ENCODE peak calls at places on chromosome 14, in ten cellular contexts. One of them, this sample, is unnamed.

GRCh38 chr14:41642402-41643195 is 35.9 kb downstream of the LRFN5 start:
- DNase-seq in stimulated activated CD4-positive, alpha-beta T cell treated with anti-CD3 and anti-CD28 coated beads, Interleukin-1b, Interleukin-23, amount 100 ng/mL, for 24 hours: no peak
- DNase-seq in Calu3: no peak
- DNase-seq in HCEC 1CT: no peak
- DNase-seq in effector CD4-positive, alpha-beta T cell: no peak
- DNase-seq in small intestine: no peak
- DNase-seq in lower lobe of right lung: no peak
- DNase-seq in NCI-H1105 treated with DMSO at 0.1 percent for 48 hours: peak; percentile 35
- DNase-seq in EH: no peak
- DNase-seq in activated naive CD4-positive, alpha-beta T cell: no peak
- DNase-seq in this sample: peak; percentile 72

GRCh38 chr14:72608391-72609204 is 285.3 kb downstream of the DPF3 start:
- DNase-seq in NCI-H1105 treated with DMSO at 0.1 percent for 48 hours: no peak
- DNase-seq in Calu3: no peak
- DNase-seq in EH: peak; percentile 97
- DNase-seq in activated naive CD4-positive, alpha-beta T cell: no peak
- DNase-seq in stimulated activated CD4-positive, alpha-beta T cell treated with anti-CD3 and anti-CD28 coated beads, Interleukin-1b, Interleukin-23, amount 100 ng/mL, for 24 hours: no peak
- DNase-seq in small intestine: no peak
- DNase-seq in lower lobe of right lung: no peak
- DNase-seq in HCEC 1CT: peak; percentile 95
- DNase-seq in effector CD4-positive, alpha-beta T cell: no peak
- DNase-seq in this sample: no peak

GRCh38 chr14:72292689-72293024 is 360.4 kb downstream of the RGS6 start:
- DNase-seq in stimulated activated CD4-positive, alpha-beta T cell treated with anti-CD3 and anti-CD28 coated beads, Interleukin-1b, Interleukin-23, amount 100 ng/mL, for 24 hours: no peak
- DNase-seq in Calu3: no peak
- DNase-seq in HCEC 1CT: no peak
- DNase-seq in NCI-H1105 treated with DMSO at 0.1 percent for 48 hours: no peak
- DNase-seq in effector CD4-positive, alpha-beta T cell: no peak
- DNase-seq in EH: no peak
- DNase-seq in lower lobe of right lung: no peak
- DNase-seq in activated naive CD4-positive, alpha-beta T cell: no peak
- DNase-seq in small intestine: no peak
- DNase-seq in this sample: no peak

GRCh38 chr14:26415618-26416123 is 182.2 kb downstream of the NOVA1 start:
- DNase-seq in stimulated activated CD4-positive, alpha-beta T cell treated with anti-CD3 and anti-CD28 coated beads, Interleukin-1b, Interleukin-23, amount 100 ng/mL, for 24 hours: no peak
- DNase-seq in small intestine: no peak
- DNase-seq in NCI-H1105 treated with DMSO at 0.1 percent for 48 hours: no peak
- DNase-seq in lower lobe of right lung: no peak
- DNase-seq in HCEC 1CT: peak; percentile 12
- DNase-seq in effector CD4-positive, alpha-beta T cell: no peak
- DNase-seq in activated naive CD4-positive, alpha-beta T cell: no peak
- DNase-seq in EH: no peak
- DNase-seq in Calu3: no peak
- DNase-seq in this sample: no peak

GRCh38 chr14:104816678-104816945 is 15.7 kb downstream of the ZBTB42 start:
- DNase-seq in activated naive CD4-positive, alpha-beta T cell: no peak
- DNase-seq in NCI-H1105 treated with DMSO at 0.1 percent for 48 hours: no peak
- DNase-seq in lower lobe of right lung: no peak
- DNase-seq in stimulated activated CD4-positive, alpha-beta T cell treated with anti-CD3 and anti-CD28 coated beads, Interleukin-1b, Interleukin-23, amount 100 ng/mL, for 24 hours: no peak
- DNase-seq in EH: no peak
- DNase-seq in effector CD4-positive, alpha-beta T cell: no peak
- DNase-seq in Calu3: no peak
- DNase-seq in small intestine: no peak
- DNase-seq in HCEC 1CT: no peak
- DNase-seq in this sample: no peak

GRCh38 chr14:77097006-77097688 is 911 bp upstream of the CIPC start:
- DNase-seq in small intestine: peak; percentile 73
- DNase-seq in Calu3: no peak
- DNase-seq in activated naive CD4-positive, alpha-beta T cell: no peak
- DNase-seq in effector CD4-positive, alpha-beta T cell: no peak
- DNase-seq in lower lobe of right lung: no peak
- DNase-seq in NCI-H1105 treated with DMSO at 0.1 percent for 48 hours: no peak
- DNase-seq in HCEC 1CT: peak; percentile 35
- DNase-seq in stimulated activated CD4-positive, alpha-beta T cell treated with anti-CD3 and anti-CD28 coated beads, Interleukin-1b, Interleukin-23, amount 100 ng/mL, for 24 hours: no peak
- DNase-seq in EH: no peak
- DNase-seq in this sample: no peak

GRCh38 chr14:78752789-78753188 is 582.6 kb downstream of the NRXN3 start:
- DNase-seq in lower lobe of right lung: no peak
- DNase-seq in HCEC 1CT: no peak
- DNase-seq in Calu3: peak; percentile 80
- DNase-seq in stimulated activated CD4-positive, alpha-beta T cell treated with anti-CD3 and anti-CD28 coated beads, Interleukin-1b, Interleukin-23, amount 100 ng/mL, for 24 hours: no peak
- DNase-seq in small intestine: no peak
- DNase-seq in EH: no peak
- DNase-seq in activated naive CD4-positive, alpha-beta T cell: no peak
- DNase-seq in NCI-H1105 treated with DMSO at 0.1 percent for 48 hours: no peak
- DNase-seq in effector CD4-positive, alpha-beta T cell: no peak
- DNase-seq in this sample: no peak

GRCh38 chr14:61837336-61838229 is 75.4 kb downstream of the SNAPC1 start:
- DNase-seq in Calu3: peak; percentile 84
- DNase-seq in NCI-H1105 treated with DMSO at 0.1 percent for 48 hours: peak; percentile 75
- DNase-seq in stimulated activated CD4-positive, alpha-beta T cell treated with anti-CD3 and anti-CD28 coated beads, Interleukin-1b, Interleukin-23, amount 100 ng/mL, for 24 hours: peak; percentile 66
- DNase-seq in effector CD4-positive, alpha-beta T cell: peak; percentile 62
- DNase-seq in activated naive CD4-positive, alpha-beta T cell: peak; percentile 26
- DNase-seq in HCEC 1CT: peak; percentile 72
- DNase-seq in small intestine: peak; percentile 83
- DNase-seq in lower lobe of right lung: peak; percentile 76
- DNase-seq in EH: peak; percentile 81
- DNase-seq in this sample: peak; percentile 58

GRCh38 chr14:44785096-44785495 is 176.7 kb downstream of the KLHL28 start:
- DNase-seq in EH: no peak
- DNase-seq in activated naive CD4-positive, alpha-beta T cell: no peak
- DNase-seq in lower lobe of right lung: no peak
- DNase-seq in small intestine: no peak
- DNase-seq in effector CD4-positive, alpha-beta T cell: no peak
- DNase-seq in NCI-H1105 treated with DMSO at 0.1 percent for 48 hours: no peak
- DNase-seq in HCEC 1CT: no peak
- DNase-seq in Calu3: no peak
- DNase-seq in stimulated activated CD4-positive, alpha-beta T cell treated with anti-CD3 and anti-CD28 coated beads, Interleukin-1b, Interleukin-23, amount 100 ng/mL, for 24 hours: no peak
- DNase-seq in this sample: no peak

GRCh38 chr14:81466854-81467253 is 66.7 kb upstream of the STON2 start:
- DNase-seq in stimulated activated CD4-positive, alpha-beta T cell treated with anti-CD3 and anti-CD28 coated beads, Interleukin-1b, Interleukin-23, amount 100 ng/mL, for 24 hours: no peak
- DNase-seq in NCI-H1105 treated with DMSO at 0.1 percent for 48 hours: no peak
- DNase-seq in activated naive CD4-positive, alpha-beta T cell: no peak
- DNase-seq in lower lobe of right lung: no peak
- DNase-seq in Calu3: no peak
- DNase-seq in small intestine: no peak
- DNase-seq in EH: no peak
- DNase-seq in effector CD4-positive, alpha-beta T cell: no peak
- DNase-seq in HCEC 1CT: no peak
- DNase-seq in this sample: peak; percentile 38

GRCh38 chr14:91377700-91378652 is 39.6 kb downstream of the CCDC88C start:
- DNase-seq in HCEC 1CT: no peak
- DNase-seq in small intestine: peak; percentile 89
- DNase-seq in effector CD4-positive, alpha-beta T cell: no peak
- DNase-seq in EH: peak; percentile 54
- DNase-seq in stimulated activated CD4-positive, alpha-beta T cell treated with anti-CD3 and anti-CD28 coated beads, Interleukin-1b, Interleukin-23, amount 100 ng/mL, for 24 hours: no peak
- DNase-seq in NCI-H1105 treated with DMSO at 0.1 percent for 48 hours: no peak
- DNase-seq in Calu3: peak; percentile 41
- DNase-seq in lower lobe of right lung: no peak
- DNase-seq in activated naive CD4-positive, alpha-beta T cell: no peak
- DNase-seq in this sample: peak; percentile 85

GRCh38 chr14:22047105-22047504 is 373.5 kb upstream of the OR4E1 start:
- DNase-seq in stimulated activated CD4-positive, alpha-beta T cell treated with anti-CD3 and anti-CD28 coated beads, Interleukin-1b, Interleukin-23, amount 100 ng/mL, for 24 hours: no peak
- DNase-seq in activated naive CD4-positive, alpha-beta T cell: no peak
- DNase-seq in HCEC 1CT: no peak
- DNase-seq in lower lobe of right lung: no peak
- DNase-seq in Calu3: peak; percentile 27
- DNase-seq in EH: no peak
- DNase-seq in NCI-H1105 treated with DMSO at 0.1 percent for 48 hours: no peak
- DNase-seq in small intestine: peak; percentile 31
- DNase-seq in effector CD4-positive, alpha-beta T cell: no peak
- DNase-seq in this sample: peak; percentile 19

GRCh38 chr14:96053600-96054381 is 14.6 kb downstream of the C14orf132 start:
- DNase-seq in small intestine: no peak
- DNase-seq in Calu3: no peak
- DNase-seq in EH: peak; percentile 98
- DNase-seq in lower lobe of right lung: no peak
- DNase-seq in activated naive CD4-positive, alpha-beta T cell: no peak
- DNase-seq in NCI-H1105 treated with DMSO at 0.1 percent for 48 hours: no peak
- DNase-seq in effector CD4-positive, alpha-beta T cell: no peak
- DNase-seq in HCEC 1CT: peak; percentile 94
- DNase-seq in stimulated activated CD4-positive, alpha-beta T cell treated with anti-CD3 and anti-CD28 coated beads, Interleukin-1b, Interleukin-23, amount 100 ng/mL, for 24 hours: no peak
- DNase-seq in this sample: peak; percentile 78